ENCODE peak calls at places on chromosomes 2 and 18, in seven cellular contexts. D, J, A, O, L, S and G are unnamed samples.

GRCh38 chr18:2213905-2214304 is 357.4 kb downstream of the METTL4 start:
- DNase-seq in A (no peak), J (no peak), S (no peak), D (no peak), L (no peak), O (no peak), G (no peak)

GRCh38 chr2:144682248-144682647 is 162.3 kb upstream of the ZEB2 start:
- DNase-seq in J (no peak), L (no peak), O (no peak), D (no peak), A (no peak), S (no peak), G (no peak)

GRCh38 chr2:28707592-28707991 is 44.0 kb upstream of the PPP1CB start:
- DNase-seq in O (no peak), A (no peak), L (no peak), S (no peak), J (peak), D (no peak), G (no peak)

GRCh38 chr18:69397096-69397495 is 3.6 kb upstream of the DOK6 start:
- DNase-seq in L (no peak), A (peak), O (no peak), S (no peak), D (peak), J (no peak), G (no peak)

GRCh38 chr2:238744951-238745350 is 102.9 kb upstream of the TWIST2 start:
- DNase-seq in L (no peak), S (no peak), D (no peak), J (no peak), A (no peak), O (no peak), G (no peak)

GRCh38 chr2:41968182-41968578 is 79.6 kb upstream of the PKDCC start:
- DNase-seq in S (no peak), O (no peak), L (no peak), A (no peak), D (no peak), J (no peak), G (no peak)

GRCh38 chr2:237025090-237025865 is 60.4 kb upstream of the COPS8 start:
- DNase-seq in A (no peak), D (peak), J (no peak), O (no peak), S (no peak), L (no peak), G (no peak)

GRCh38 chr18:61651880-61652268 is 240.9 kb downstream of the RNF152 start:
- DNase-seq in S (no peak), L (no peak), J (no peak), A (no peak), D (no peak), O (no peak), G (no peak)

GRCh38 chr2:240800241-240800640 is 19.8 kb downstream of the KIF1A start:
- DNase-seq in L (no peak), S (no peak), J (peak), A (peak), O (no peak), D (no peak), G (peak)

GRCh38 chr2:113890253-113891235 is 655 bp downstream of the ACTR3 start:
- DNase-seq in A (peak), J (peak), O (peak), D (peak), L (peak), S (peak), G (peak)

GRCh38 chr2:201621293-201621999 is 21.9 kb downstream of the TMEM237 start:
- DNase-seq in J (no peak), O (no peak), A (no peak), S (no peak), L (no peak), D (peak), G (no peak)

GRCh38 chr2:76940559-76940958 is 581.6 kb downstream of the LRRTM4 start:
- DNase-seq in O (no peak), D (no peak), L (no peak), J (no peak), A (no peak), S (no peak), G (no peak)

GRCh38 chr2:232350804-232351685 is 27.5 kb upstream of the ALPP start:
- DNase-seq in D (no peak), A (no peak), L (no peak), O (no peak), S (no peak), J (peak), G (peak)

DNA sequence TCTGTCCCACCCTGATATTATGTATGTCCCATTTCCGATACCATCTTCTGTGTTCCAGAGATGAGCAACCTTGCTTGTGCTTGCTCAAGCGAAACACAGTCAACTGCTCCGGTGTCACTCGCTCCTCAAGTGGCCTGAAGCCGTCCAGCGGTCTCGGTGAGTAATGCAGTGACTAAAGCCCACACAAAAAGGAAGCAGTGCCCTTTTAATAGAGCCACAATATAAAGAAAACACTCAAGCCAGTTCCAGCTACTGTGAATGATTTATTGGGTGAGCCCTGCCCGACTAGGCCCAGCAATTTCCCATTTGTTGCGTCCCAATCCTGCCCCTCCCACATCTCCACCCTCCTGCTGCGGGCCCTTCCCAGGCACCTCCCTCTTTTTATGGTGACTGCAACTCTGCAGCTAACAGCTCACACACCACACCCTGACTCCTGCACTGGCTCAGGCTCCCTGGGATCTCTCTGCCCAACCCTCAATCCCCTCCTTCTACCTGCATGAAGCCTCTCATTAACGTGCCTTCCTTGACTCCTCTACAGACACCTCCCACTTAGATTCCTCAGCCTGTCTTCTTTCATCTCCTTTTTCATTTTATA is 44.2 kb upstream of the DSC1 start:
- DNase-seq in L (no peak), O (no peak), D (peak), J (no peak), A (peak), S (no peak), G (peak)
- H3K27ac ChIP-seq in L (no peak), O (no peak), D (peak), J (no peak), A (no peak), S (no peak), G (no peak)

DNA sequence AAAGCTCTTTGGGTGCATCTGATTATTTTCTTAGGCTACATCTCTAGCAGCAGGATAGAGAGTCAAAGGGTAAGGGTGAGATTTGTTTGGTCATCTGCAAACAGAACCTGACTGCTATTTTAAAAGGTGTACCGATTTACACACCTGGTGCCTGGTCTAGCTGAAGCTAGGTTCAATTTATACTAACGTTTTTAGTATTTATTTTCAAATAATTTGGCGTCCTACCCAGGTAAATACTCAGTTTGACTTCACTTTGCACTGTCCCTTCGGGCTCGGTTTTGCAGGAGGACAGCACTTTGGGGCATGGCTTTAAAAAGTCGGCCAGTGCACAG is 683 bp downstream of the PTRHD1 start:
- DNase-seq in A (no peak), D (no peak), O (no peak), L (no peak), S (no peak), J (no peak), G (no peak)
- H3K27ac ChIP-seq in A (peak), D (peak), O (peak), L (no peak), S (peak), J (peak), G (peak)

DNA sequence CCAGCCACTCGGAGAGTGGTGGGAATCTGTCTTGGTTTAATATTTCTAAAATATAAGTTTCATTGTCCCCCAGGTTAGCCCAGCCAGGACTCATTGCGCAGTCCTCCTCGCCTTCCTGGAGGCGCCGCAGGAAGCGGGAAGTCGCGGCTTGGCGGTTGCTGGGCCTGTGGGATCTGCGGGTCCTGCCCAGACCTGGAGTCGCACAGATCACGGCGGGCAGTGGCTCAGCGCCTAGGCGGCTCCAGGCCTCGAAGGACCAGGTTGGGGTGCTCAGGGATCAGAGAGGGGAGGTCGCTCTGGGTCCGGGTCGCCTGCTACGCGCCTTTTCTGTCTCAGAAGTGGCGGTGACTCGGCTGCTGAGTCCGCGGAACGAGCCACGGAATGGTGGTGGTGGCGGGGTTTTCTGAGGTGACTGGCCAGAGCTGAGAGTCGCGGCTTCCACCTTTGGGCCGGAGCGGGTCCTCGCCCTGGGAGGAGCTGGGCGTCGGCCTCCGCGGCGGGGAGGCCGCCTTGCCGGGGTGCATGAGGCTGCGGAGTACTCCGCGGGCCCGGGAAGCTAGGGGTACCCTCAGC is 2.7 kb downstream of the HOXD3 start:
- DNase-seq in S (no peak), A (peak), J (no peak), D (no peak), L (no peak), O (no peak), G (no peak)
- H3K27ac ChIP-seq in S (no peak), A (no peak), J (no peak), D (no peak), L (no peak), O (no peak), G (peak)

GRCh38 chr18:36419913-36420531 is 122.5 kb downstream of the FHOD3 start:
- DNase-seq in A (no peak), J (no peak), O (no peak), L (no peak), D (no peak), S (no peak), G (no peak)
- H3K27ac ChIP-seq in A (no peak), J (no peak), O (no peak), L (no peak), D (peak), S (no peak), G (peak)

DNA sequence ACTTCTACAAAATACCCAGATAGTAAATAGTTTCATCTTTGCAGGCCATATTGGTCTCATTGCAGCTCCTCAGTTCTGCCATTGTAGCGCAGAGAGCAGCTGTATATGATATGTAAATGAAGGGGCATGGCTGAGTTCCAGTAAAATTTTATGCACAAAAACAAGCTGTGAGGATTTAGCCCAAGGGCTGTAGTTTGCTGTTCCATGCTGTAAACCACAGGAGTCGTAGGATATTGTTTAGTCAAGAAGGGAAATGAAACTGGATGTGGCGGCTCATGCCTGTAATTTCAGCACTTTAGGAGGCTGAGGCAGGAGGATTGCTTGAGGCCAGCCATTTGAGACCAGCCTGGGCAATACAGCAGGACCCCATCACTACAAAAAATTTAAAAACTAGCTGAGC is 83.1 kb downstream of the MGAT5 start:
- DNase-seq in J (no peak), D (no peak), S (no peak), A (no peak), L (no peak), O (no peak), G (no peak)
- H3K27ac ChIP-seq in J (no peak), D (no peak), S (no peak), A (no peak), L (no peak), O (no peak), G (no peak)

DNA sequence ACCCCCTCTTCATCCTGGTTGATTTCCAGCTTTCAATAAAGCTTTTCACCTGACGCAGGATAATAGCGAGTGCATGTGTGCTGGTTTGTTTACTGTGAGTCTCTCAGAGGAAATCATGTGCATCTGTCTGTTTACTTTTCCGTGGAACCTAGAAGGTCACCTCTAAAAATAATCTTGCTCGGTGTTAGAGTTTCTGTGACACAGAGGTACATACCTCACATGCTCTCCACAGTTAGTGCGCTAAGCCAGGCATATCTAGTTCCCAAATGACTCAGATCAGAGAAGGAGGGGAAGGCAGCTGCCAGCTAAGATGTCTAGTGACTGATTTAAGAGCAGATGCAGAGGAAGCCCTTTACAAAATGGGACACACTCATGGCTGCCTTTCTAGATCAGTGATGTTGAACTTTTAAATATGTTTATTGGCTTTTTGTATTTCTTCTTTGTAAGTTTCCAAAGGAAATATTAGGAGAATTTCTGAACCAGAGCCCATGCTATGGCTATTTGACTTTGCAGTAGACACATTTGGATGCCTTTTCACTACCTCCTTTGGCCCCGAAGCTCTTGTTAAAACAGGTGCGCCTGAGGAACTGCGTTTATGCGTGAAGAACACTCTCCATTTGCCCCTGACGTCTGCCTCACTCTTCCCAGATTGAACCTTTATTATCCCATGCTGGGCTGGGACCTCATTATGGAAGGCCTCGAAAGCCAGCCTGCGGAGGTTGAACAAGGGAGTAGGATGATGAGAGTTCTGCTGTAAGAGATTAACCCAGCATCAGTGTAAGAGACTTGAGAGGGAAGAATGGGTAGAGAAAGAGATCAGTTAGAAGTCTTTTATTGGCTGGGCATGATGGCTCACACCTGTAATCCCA is 145.6 kb downstream of the FAM161A start:
- DNase-seq in L (no peak), S (no peak), O (no peak), D (peak), J (no peak), A (peak), G (no peak)
- H3K27ac ChIP-seq in L (no peak), S (no peak), O (no peak), D (no peak), J (no peak), A (no peak), G (peak)